ENCODE peak calls at places on chromosomes 5 and 9, in seven cellular contexts. One of them, this sample, is unnamed.

GRCh38 chr5:173693670-173694069 is 77.2 kb upstream of the BOD1 start:
- DNase-seq in mesendoderm: no peak
- DNase-seq in trophoblast cell: no peak
- DNase-seq in IMR-90: no peak
- DNase-seq in neuronal stem cell: no peak
- DNase-seq in H9: no peak
- DNase-seq in H1: no peak
- DNase-seq in this sample: no peak

GRCh38 chr5:59466271-59466670 is 427.3 kb downstream of the PDE4D start:
- DNase-seq in mesendoderm: peak
- DNase-seq in trophoblast cell: no peak
- DNase-seq in IMR-90: no peak
- DNase-seq in neuronal stem cell: no peak
- DNase-seq in H9: no peak
- DNase-seq in H1: no peak
- DNase-seq in this sample: peak

GRCh38 chr9:136526625-136527066 is 19.2 kb downstream of the NOTCH1 start:
- DNase-seq in mesendoderm: peak
- DNase-seq in trophoblast cell: no peak
- DNase-seq in IMR-90: no peak
- DNase-seq in neuronal stem cell: no peak
- DNase-seq in H9: no peak
- DNase-seq in H1: no peak
- DNase-seq in this sample: no peak

GRCh38 chr5:154444559-154445421 is 1.0 kb upstream of the SAP30L start:
- DNase-seq in mesendoderm: peak
- DNase-seq in trophoblast cell: no peak
- DNase-seq in IMR-90: no peak
- DNase-seq in neuronal stem cell: no peak
- DNase-seq in H9: peak
- DNase-seq in H1: peak
- DNase-seq in this sample: peak

GRCh38 chr9:121717141-121717749 is 65.8 kb downstream of the DAB2IP start:
- DNase-seq in mesendoderm: no peak
- DNase-seq in trophoblast cell: peak
- DNase-seq in IMR-90: no peak
- DNase-seq in neuronal stem cell: no peak
- DNase-seq in H9: no peak
- DNase-seq in H1: no peak
- DNase-seq in this sample: no peak

GRCh38 chr5:150295172-150295611 is 5.6 kb upstream of the CAMK2A start:
- DNase-seq in mesendoderm: no peak
- DNase-seq in trophoblast cell: no peak
- DNase-seq in IMR-90: peak
- DNase-seq in neuronal stem cell: no peak
- DNase-seq in H9: no peak
- DNase-seq in H1: no peak
- DNase-seq in this sample: peak

GRCh38 chr5:92835712-92836111 is 745.3 kb downstream of the NR2F1-AS1 start:
- DNase-seq in mesendoderm: no peak
- DNase-seq in trophoblast cell: no peak
- DNase-seq in IMR-90: no peak
- DNase-seq in neuronal stem cell: no peak
- DNase-seq in H9: no peak
- DNase-seq in H1: no peak
- DNase-seq in this sample: peak

GRCh38 chr9:5626727-5627634 is 1.9 kb upstream of the RIC1 start:
- DNase-seq in mesendoderm: peak
- DNase-seq in trophoblast cell: no peak
- DNase-seq in IMR-90: peak
- DNase-seq in neuronal stem cell: no peak
- DNase-seq in H9: no peak
- DNase-seq in H1: no peak
- DNase-seq in this sample: peak

GRCh38 chr5:175828676-175829075 is 42.7 kb upstream of the CPLX2 start:
- DNase-seq in mesendoderm: no peak
- DNase-seq in trophoblast cell: no peak
- DNase-seq in IMR-90: no peak
- DNase-seq in neuronal stem cell: no peak
- DNase-seq in H9: no peak
- DNase-seq in H1: no peak
- DNase-seq in this sample: no peak

GRCh38 chr9:113222482-113222841 is 1.1 kb downstream of the SLC31A1 start:
- DNase-seq in mesendoderm: peak
- DNase-seq in trophoblast cell: no peak
- DNase-seq in IMR-90: peak
- DNase-seq in neuronal stem cell: no peak
- DNase-seq in H9: no peak
- DNase-seq in H1: no peak
- DNase-seq in this sample: peak

GRCh38 chr9:130292104-130292503 is 26.5 kb downstream of the HMCN2 start:
- DNase-seq in mesendoderm: no peak
- DNase-seq in trophoblast cell: no peak
- DNase-seq in IMR-90: no peak
- DNase-seq in neuronal stem cell: no peak
- DNase-seq in H9: no peak
- DNase-seq in H1: no peak
- DNase-seq in this sample: no peak

GRCh38 chr5:83608122-83608521 is 112.5 kb downstream of the HAPLN1 start:
- DNase-seq in mesendoderm: peak
- DNase-seq in trophoblast cell: peak
- DNase-seq in IMR-90: peak
- DNase-seq in neuronal stem cell: peak
- DNase-seq in H9: peak
- DNase-seq in H1: peak
- DNase-seq in this sample: peak

GRCh38 chr5:124463840-124464239 is 282.6 kb downstream of the ZNF608 start:
- DNase-seq in mesendoderm: no peak
- DNase-seq in trophoblast cell: no peak
- DNase-seq in IMR-90: no peak
- DNase-seq in neuronal stem cell: no peak
- DNase-seq in H9: no peak
- DNase-seq in H1: no peak
- DNase-seq in this sample: no peak

GRCh38 chr9:28365020-28365640 is 791.8 kb upstream of the C9orf72 start:
- DNase-seq in mesendoderm: peak
- DNase-seq in trophoblast cell: no peak
- DNase-seq in IMR-90: no peak
- DNase-seq in neuronal stem cell: peak
- DNase-seq in H9: peak
- DNase-seq in H1: peak
- DNase-seq in this sample: peak

GRCh38 chr5:178996156-178996555 is 1.0 kb upstream of the GRM6 start:
- DNase-seq in mesendoderm: no peak
- DNase-seq in trophoblast cell: no peak
- DNase-seq in IMR-90: no peak
- DNase-seq in neuronal stem cell: no peak
- DNase-seq in H9: no peak
- DNase-seq in H1: no peak
- DNase-seq in this sample: no peak

GRCh38 chr9:98807811-98808195 is 333 bp downstream of the GALNT12 start:
- DNase-seq in mesendoderm: no peak
- DNase-seq in trophoblast cell: no peak
- DNase-seq in IMR-90: no peak
- DNase-seq in neuronal stem cell: no peak
- DNase-seq in H9: no peak
- DNase-seq in H1: no peak
- DNase-seq in this sample: peak

GRCh38 chr5:171774418-171774817 is 11.2 kb upstream of the SMIM23 start:
- DNase-seq in mesendoderm: no peak
- DNase-seq in trophoblast cell: no peak
- DNase-seq in IMR-90: no peak
- DNase-seq in neuronal stem cell: no peak
- DNase-seq in H9: no peak
- DNase-seq in H1: peak
- DNase-seq in this sample: no peak

GRCh38 chr5:33195431-33196128 is 245.2 kb upstream of the TARS1 start:
- DNase-seq in mesendoderm: no peak
- DNase-seq in trophoblast cell: peak
- DNase-seq in IMR-90: peak
- DNase-seq in neuronal stem cell: no peak
- DNase-seq in H9: no peak
- DNase-seq in H1: no peak
- DNase-seq in this sample: no peak

GRCh38 chr5:83922699-83923098 is 202.0 kb upstream of the HAPLN1 start:
- DNase-seq in mesendoderm: no peak
- DNase-seq in trophoblast cell: no peak
- DNase-seq in IMR-90: no peak
- DNase-seq in neuronal stem cell: no peak
- DNase-seq in H9: no peak
- DNase-seq in H1: no peak
- DNase-seq in this sample: no peak

GRCh38 chr5:76490970-76491369 is 87.9 kb downstream of the IQGAP2 start:
- DNase-seq in mesendoderm: no peak
- DNase-seq in trophoblast cell: no peak
- DNase-seq in IMR-90: no peak
- DNase-seq in neuronal stem cell: no peak
- DNase-seq in H9: no peak
- DNase-seq in H1: no peak
- DNase-seq in this sample: no peak

GRCh38 chr5:42767491-42768105 is 11.0 kb downstream of the CCDC152 start:
- DNase-seq in mesendoderm: peak
- DNase-seq in trophoblast cell: no peak
- DNase-seq in IMR-90: peak
- DNase-seq in neuronal stem cell: no peak
- DNase-seq in H9: no peak
- DNase-seq in H1: no peak
- DNase-seq in this sample: peak

GRCh38 chr9:70954607-70955143 is 166.7 kb downstream of the TRPM3 start:
- DNase-seq in mesendoderm: peak
- DNase-seq in trophoblast cell: no peak
- DNase-seq in IMR-90: no peak
- DNase-seq in neuronal stem cell: no peak
- DNase-seq in H9: no peak
- DNase-seq in H1: no peak
- DNase-seq in this sample: no peak

GRCh38 chr5:149605998-149606721 is 24.9 kb downstream of the ARHGEF37 start:
- DNase-seq in mesendoderm: no peak
- DNase-seq in trophoblast cell: peak
- DNase-seq in IMR-90: peak
- DNase-seq in neuronal stem cell: no peak
- DNase-seq in H9: no peak
- DNase-seq in H1: no peak
- DNase-seq in this sample: peak

GRCh38 chr9:92618633-92619225 is 51.2 kb downstream of the IPPK start:
- DNase-seq in mesendoderm: no peak
- DNase-seq in trophoblast cell: no peak
- DNase-seq in IMR-90: no peak
- DNase-seq in neuronal stem cell: no peak
- DNase-seq in H9: peak
- DNase-seq in H1: no peak
- DNase-seq in this sample: no peak

GRCh38 chr5:178625679-178626483 is 969 bp downstream of the CLK4 start:
- DNase-seq in mesendoderm: no peak
- DNase-seq in trophoblast cell: no peak
- DNase-seq in IMR-90: no peak
- DNase-seq in neuronal stem cell: no peak
- DNase-seq in H9: no peak
- DNase-seq in H1: no peak
- DNase-seq in this sample: peak

DNA sequence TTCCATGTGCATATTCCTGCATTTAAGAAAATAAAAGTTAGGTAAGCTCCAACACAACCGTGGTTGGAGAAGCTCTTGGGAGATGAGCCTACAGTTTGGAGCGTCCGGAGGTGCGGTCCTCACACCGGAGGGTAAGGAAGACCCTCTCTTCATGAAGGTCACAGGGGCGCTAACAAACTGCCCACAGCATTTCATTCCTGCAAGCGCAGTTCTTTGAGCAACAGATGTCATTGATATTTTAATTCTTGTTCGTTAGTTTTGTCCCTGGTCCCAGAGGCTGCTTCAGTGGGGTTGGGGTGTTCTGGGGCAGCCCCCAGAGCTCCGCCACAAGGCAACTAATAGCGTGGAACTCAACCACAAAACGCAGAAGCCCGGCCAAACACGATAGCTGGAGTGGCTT is 376.2 kb downstream of the IRX2 start:
- DNase-seq in mesendoderm: no peak
- DNase-seq in trophoblast cell: no peak
- DNase-seq in IMR-90: no peak
- DNase-seq in neuronal stem cell: no peak
- DNase-seq in H9: no peak
- DNase-seq in H1: no peak
- DNase-seq in this sample: no peak
- H3K4ac ChIP-seq in mesendoderm: no peak
- H3K4ac ChIP-seq in trophoblast cell: no peak
- H3K4ac ChIP-seq in IMR-90: no peak
- H3K4ac ChIP-seq in neuronal stem cell: no peak
- H3K4ac ChIP-seq in H9: no peak
- H3K4ac ChIP-seq in H1: no peak
- H3K4ac ChIP-seq in this sample: no peak

GRCh38 chr5:18744441-18744840 is 1110.2 kb downstream of the TAF11L14 start:
- DNase-seq in mesendoderm: no peak
- DNase-seq in trophoblast cell: no peak
- DNase-seq in IMR-90: no peak
- DNase-seq in neuronal stem cell: no peak
- DNase-seq in H9: no peak
- DNase-seq in H1: no peak
- DNase-seq in this sample: no peak
- H3K4me2 ChIP-seq in mesendoderm: no peak
- H3K4me2 ChIP-seq in trophoblast cell: no peak
- H3K4me2 ChIP-seq in IMR-90: no peak
- H3K4me2 ChIP-seq in neuronal stem cell: no peak
- H3K4me2 ChIP-seq in H9: no peak
- H3K4me2 ChIP-seq in H1: no peak
- H3K4me2 ChIP-seq in this sample: no peak

DNA sequence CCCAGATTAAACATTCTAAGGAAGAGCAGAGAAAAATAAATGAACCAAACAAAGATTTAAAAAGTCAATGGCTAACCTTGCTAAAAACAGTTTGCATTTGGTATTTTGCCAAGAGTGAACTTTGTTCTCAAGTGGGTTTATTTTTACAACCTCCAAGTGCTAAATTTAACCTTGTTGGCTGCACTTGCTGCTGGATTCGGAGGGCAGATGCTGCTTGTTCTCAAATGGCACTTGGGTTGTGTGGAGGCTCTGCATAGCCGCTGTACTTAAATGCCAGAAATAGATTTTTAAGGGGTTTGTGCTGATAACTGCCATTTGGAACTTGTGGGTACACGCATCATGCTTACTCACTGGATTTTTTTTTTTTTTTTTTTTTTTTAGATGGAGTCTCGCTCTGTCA is 13.3 kb upstream of the SPATA24 start:
- DNase-seq in mesendoderm: no peak
- DNase-seq in trophoblast cell: no peak
- DNase-seq in IMR-90: peak
- DNase-seq in neuronal stem cell: no peak
- DNase-seq in H9: no peak
- DNase-seq in H1: no peak
- DNase-seq in this sample: peak
- H3K4ac ChIP-seq in mesendoderm: no peak
- H3K4ac ChIP-seq in trophoblast cell: no peak
- H3K4ac ChIP-seq in IMR-90: no peak
- H3K4ac ChIP-seq in neuronal stem cell: no peak
- H3K4ac ChIP-seq in H9: no peak
- H3K4ac ChIP-seq in H1: no peak
- H3K4ac ChIP-seq in this sample: no peak

GRCh38 chr5:14531668-14532067 is 49.9 kb upstream of the OTULINL start:
- DNase-seq in mesendoderm: no peak
- DNase-seq in trophoblast cell: no peak
- DNase-seq in IMR-90: no peak
- DNase-seq in neuronal stem cell: no peak
- DNase-seq in H9: no peak
- DNase-seq in H1: no peak
- DNase-seq in this sample: no peak
- H3K4me2 ChIP-seq in mesendoderm: no peak
- H3K4me2 ChIP-seq in trophoblast cell: no peak
- H3K4me2 ChIP-seq in IMR-90: no peak
- H3K4me2 ChIP-seq in neuronal stem cell: no peak
- H3K4me2 ChIP-seq in H9: no peak
- H3K4me2 ChIP-seq in H1: no peak
- H3K4me2 ChIP-seq in this sample: no peak

This sample was measured in mesenchymal stem cell.